ENCODE peak calls at places on chromosomes 1 and 21, in six cellular contexts. V, F, R, B, M and O are unnamed samples.
A peak's percentile ranks its signal among the peaks of the same experiment; 100 is the strongest.

GRCh38 chr1:47883963-47884362 is 113.2 kb downstream of the TRABD2B start:
- DNase-seq in R (no peak), M (no peak), B (no peak), F (no peak), V (no peak), O (no peak)

GRCh38 chr1:62382581-62382980 is 54.3 kb upstream of the USP1 start:
- DNase-seq in V (no peak), B (no peak), M (no peak), F (no peak), R (no peak), O (no peak)

GRCh38 chr1:11847667-11848445 is at the start of gene NPPA:
- DNase-seq in F (no peak), V (no peak), M (no peak), R (no peak), B (no peak), O (no peak)

GRCh38 chr1:217857061-217857460 is 225.9 kb downstream of the SPATA17 start:
- DNase-seq in V (no peak), F (no peak), B (no peak), M (no peak), R (no peak), O (no peak)

GRCh38 chr1:65467536-65467935 is 47.1 kb downstream of the LEPR start:
- DNase-seq in B (no peak), F (no peak), R (no peak), M (no peak), V (no peak), O (no peak)

GRCh38 chr1:56877973-56878372 is 23.4 kb downstream of the C8A start:
- DNase-seq in F (no peak), V (no peak), R (no peak), B (no peak), M (no peak), O (no peak)

GRCh38 chr1:46810596-46810995 is 11.8 kb downstream of the CYP4B1 start:
- DNase-seq in M (no peak), V (no peak), F (no peak), B (no peak), R (no peak), O (no peak)

GRCh38 chr1:33348676-33349080 is 27.8 kb upstream of the A3GALT2 start:
- DNase-seq in R (peak; percentile 44), F (no peak), M (peak; percentile 76), V (no peak), B (peak; percentile 65), O (no peak)

GRCh38 chr1:220687809-220688208 is 2.4 kb upstream of the C1orf115 start:
- DNase-seq in R (no peak), F (no peak), M (no peak), V (no peak), B (no peak), O (no peak)

GRCh38 chr1:41870076-41870562 is 48.6 kb downstream of the HIVEP3 start:
- DNase-seq in R (peak; percentile 77), V (no peak), F (peak; percentile 77), B (no peak), M (no peak), O (no peak)

GRCh38 chr1:7515175-7515574 is 255.9 kb upstream of the VAMP3 start:
- DNase-seq in R (no peak), F (no peak), M (no peak), V (no peak), B (no peak), O (no peak)

GRCh38 chr1:156795787-156796186 is 20.9 kb downstream of the SH2D2A start:
- DNase-seq in M (no peak), F (no peak), R (no peak), V (no peak), B (no peak), O (peak; percentile 15)

GRCh38 chr21:18467715-18468114 is 64.1 kb upstream of the TMPRSS15 start:
- DNase-seq in F (no peak), M (no peak), R (no peak), B (no peak), V (no peak), O (no peak)

GRCh38 chr1:30049748-30050147 is 673.6 kb downstream of the MATN1 start:
- DNase-seq in B (no peak), F (no peak), R (no peak), M (peak; percentile 4), V (no peak), O (peak; percentile 10)

GRCh38 chr1:153957744-153958110 is 685 bp downstream of the CRTC2 start:
- DNase-seq in V (no peak), R (peak; percentile 31), F (no peak), M (no peak), B (no peak), O (no peak)

GRCh38 chr1:48572632-48573258 is 100.7 kb upstream of the SPATA6 start:
- DNase-seq in F (peak; percentile 35), B (no peak), M (peak; percentile 80), R (peak; percentile 7), V (no peak), O (no peak)

GRCh38 chr1:186785503-186785902 is 43.2 kb upstream of the PLA2G4A start:
- DNase-seq in M (no peak), V (no peak), R (no peak), F (no peak), B (no peak), O (no peak)

GRCh38 chr1:119816407-119816806 is 5.1 kb upstream of the REG4 start:
- DNase-seq in B (no peak), F (no peak), M (no peak), R (peak; percentile 3), V (no peak), O (no peak)

GRCh38 chr1:54703471-54703870 is 12.2 kb upstream of the TTC4 start:
- DNase-seq in F (no peak), V (no peak), M (no peak), B (no peak), R (no peak), O (no peak)

GRCh38 chr1:18929686-18930085 is 26.8 kb downstream of the IFFO2 start:
- DNase-seq in B (no peak), V (no peak), F (no peak), R (no peak), M (no peak), O (no peak)

GRCh38 chr1:27203946-27204345 is 30.5 kb upstream of the WDTC1 start:
- DNase-seq in F (no peak), B (no peak), R (no peak), M (no peak), V (no peak), O (no peak)

GRCh38 chr1:161230762-161231161 is 4.9 kb downstream of the TOMM40L start:
- DNase-seq in B (no peak), R (no peak), V (no peak), F (no peak), M (no peak), O (no peak)

GRCh38 chr21:28671549-28672195 is 321.0 kb downstream of the LTN1 start:
- DNase-seq in F (no peak), V (no peak), R (peak; percentile 19), B (no peak), M (no peak), O (no peak)

GRCh38 chr1:75310067-75310466 is 175.9 kb downstream of the LHX8 start:
- DNase-seq in B (no peak), M (no peak), V (no peak), F (no peak), R (peak; percentile 16), O (no peak)

GRCh38 chr21:33477066-33477465 is 2.7 kb downstream of the TMEM50B start:
- DNase-seq in V (no peak), B (no peak), F (no peak), R (no peak), M (no peak), O (no peak)

GRCh38 chr21:33478182-33478581 is 1.6 kb downstream of the TMEM50B start:
- DNase-seq in V (no peak), R (no peak), F (no peak), B (no peak), M (no peak), O (no peak)

GRCh38 chr21:33479679-33480480 is at the start of gene TMEM50B:
- DNase-seq in B (peak; percentile 98), V (peak; percentile 79), F (peak; percentile 83), M (peak; percentile 99), R (peak; percentile 98), O (peak; percentile 96)

GRCh38 chr21:33480481-33481103 is 818 bp upstream of the TMEM50B start:
- DNase-seq in B (no peak), R (no peak), M (no peak), F (no peak), V (no peak), O (no peak)

GRCh38 chr21:33478858-33479678 is 706 bp downstream of the TMEM50B start:
- DNase-seq in B (no peak), R (peak; percentile 48), M (peak; percentile 87), F (no peak), V (no peak), O (peak; percentile 70)
- TF ChIP-seq POLR2AphosphoS5 in B (no peak), R (no peak), M (no peak), F (no peak), V (no peak), O (no peak)

DNA sequence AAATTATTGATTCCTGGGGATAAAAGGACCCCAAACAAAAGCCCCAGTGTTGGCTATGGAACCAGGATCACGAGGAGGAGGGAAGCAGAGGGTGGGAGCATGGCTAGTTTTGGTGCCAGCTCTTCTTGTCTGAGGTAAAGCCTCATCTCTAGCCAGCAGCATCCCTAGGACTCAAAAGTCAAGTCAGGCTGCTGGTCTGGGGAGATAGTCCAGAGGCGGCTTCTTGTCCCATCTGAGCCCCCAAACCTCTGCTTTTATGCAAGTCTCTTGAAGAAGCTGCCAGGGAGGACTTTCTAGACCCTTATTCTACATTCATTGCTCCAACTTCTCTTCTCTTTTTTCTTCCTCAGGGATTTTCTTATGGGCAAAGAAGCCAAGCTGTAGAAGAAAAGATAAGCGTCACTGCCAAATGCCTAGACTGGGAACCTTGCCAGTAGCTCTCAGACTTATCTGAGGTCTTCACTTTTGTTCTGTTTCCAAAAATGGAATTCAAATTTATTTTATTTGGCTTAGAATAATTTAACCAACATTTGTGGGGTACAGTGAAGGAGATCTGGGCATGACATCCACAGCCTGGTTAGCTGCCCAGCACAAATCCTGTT is 6.9 kb upstream of the ANKRD35 start:
- DNase-seq in B (no peak), V (no peak), R (peak; percentile 81), M (no peak), F (no peak), O (no peak)
- H3K27ac ChIP-seq in B (peak overlapping the region; percentile 86), V (no peak overlapping the region), R (peak overlapping the region; percentile 95), M (peak overlapping the region; percentile 70), F (peak overlapping the region; percentile 78), O (peak overlapping the region; percentile 92)

GRCh38 chr1:155191904-155192303 is 15.8 kb downstream of the THBS3 start:
- DNase-seq in M (no peak), V (no peak), R (no peak), F (no peak), B (no peak), O (no peak)

GRCh38 chr1:155192346-155193274 is 15.1 kb downstream of the THBS3 start:
- DNase-seq in R (no peak), B (no peak), V (no peak), F (no peak), M (no peak), O (no peak)

GRCh38 chr1:155195201-155196102 is 12.2 kb downstream of the THBS3 start:
- DNase-seq in B (no peak), M (no peak), V (no peak), F (no peak), R (no peak), O (peak; percentile 76)

GRCh38 chr1:155196103-155196892 is 11.4 kb downstream of the THBS3 start:
- DNase-seq in B (no peak), R (no peak), V (no peak), M (no peak), F (no peak), O (no peak)

GRCh38 chr1:155193275-155193990 is 14.3 kb downstream of the THBS3 start:
- DNase-seq in B (peak; percentile 94), F (peak; percentile 79), V (no peak), M (peak; percentile 95), R (peak; percentile 91), O (peak; percentile 97)
- TF ChIP-seq POLR2A in B (no peak), F (peak; percentile 30), V (peak; percentile 47), M (no peak), R (peak; percentile 30), O (peak; percentile 47)

GRCh38 chr1:202086579-202087350 is 36.0 kb upstream of the GPR37L1 start:
- DNase-seq in R (no peak), F (no peak), V (no peak), B (no peak), M (no peak), O (no peak)
- TF ChIP-seq POLR2AphosphoS5 in R (no peak), F (no peak), V (no peak), B (no peak), M (no peak), O (no peak)